ENCODE peak calls at places on chromosome 3, in seven cellular contexts. H is IMR-90, V is Caco-2, Y is mammary epithelial cell, O is fibroblast of lung, Z is prostate gland, J is left ventricle myocardium inferior. I is an unnamed sample.

GRCh38 chr3:66233033-66233432 is 12.2 kb downstream of the SLC25A26 start:
- DNase-seq in Y (no peak), Z (no peak), J (no peak), O (no peak), V (no peak), H (no peak), I (no peak)

GRCh38 chr3:187713504-187713903 is 11.1 kb upstream of the RTP2 start:
- DNase-seq in H (peak; percentile 54), J (no peak), Y (peak; percentile 42), Z (no peak), V (no peak), O (peak; percentile 57), I (peak; percentile 22)

GRCh38 chr3:56054827-56055226 is 413.4 kb downstream of the ERC2 start:
- DNase-seq in V (peak; percentile 40), O (no peak), Z (no peak), H (no peak), J (no peak), Y (no peak), I (no peak)

GRCh38 chr3:108342829-108343478 is 46.6 kb downstream of the HHLA2 start:
- DNase-seq in V (no peak), O (peak; percentile 8), Y (peak; percentile 19), J (no peak), H (peak; percentile 69), Z (no peak), I (no peak)

GRCh38 chr3:72163809-72164634 is 379.1 kb upstream of the PROK2 start:
- DNase-seq in V (no peak), Y (no peak), O (no peak), J (no peak), Z (no peak), H (no peak), I (no peak)

GRCh38 chr3:143775401-143775970 is 72.8 kb downstream of the SLC9A9 start:
- DNase-seq in Y (peak; percentile 44), Z (peak; percentile 17), J (no peak), H (peak; percentile 13), V (no peak), O (peak; percentile 64), I (peak; percentile 38)

GRCh38 chr3:38137615-38138346 is 680 bp upstream of the MYD88 start:
- DNase-seq in J (no peak), H (no peak), Z (no peak), V (peak; percentile 46), O (no peak), Y (no peak), I (peak; percentile 38)

GRCh38 chr3:197428117-197428761 is 127.5 kb downstream of the BDH1 start:
- DNase-seq in H (peak; percentile 36), V (peak; percentile 57), Y (peak; percentile 25), Z (peak; percentile 47), O (peak; percentile 17), J (peak; percentile 50), I (peak; percentile 75)

GRCh38 chr3:108420926-108421325 is 89.5 kb downstream of the MYH15 start:
- DNase-seq in H (peak; percentile 91), Z (no peak), Y (peak; percentile 97), V (no peak), O (peak; percentile 58), J (no peak), I (no peak)

GRCh38 chr3:9102240-9102841 is 139.1 kb upstream of the RAD18 start:
- DNase-seq in V (no peak), J (no peak), H (no peak), Z (no peak), Y (no peak), O (no peak), I (peak; percentile 65)

GRCh38 chr3:25476639-25477038 is 48.6 kb downstream of the RARB start:
- DNase-seq in V (no peak), Y (no peak), H (no peak), O (no peak), Z (no peak), J (no peak), I (no peak)

GRCh38 chr3:49673131-49673714 is 928 bp upstream of the APEH start:
- DNase-seq in V (peak; percentile 59), J (no peak), O (no peak), H (no peak), Y (peak; percentile 54), Z (no peak), I (no peak)

GRCh38 chr3:109081746-109082510 is 36.0 kb downstream of the MORC1 start:
- DNase-seq in Z (peak; percentile 14), O (peak; percentile 48), Y (peak; percentile 75), J (no peak), H (peak; percentile 54), V (peak; percentile 36), I (peak; percentile 45)

GRCh38 chr3:19866751-19867347 is 67.2 kb downstream of the EFHB start:
- DNase-seq in Y (peak; percentile 42), V (no peak), Z (peak; percentile 30), J (no peak), O (peak; percentile 72), H (peak; percentile 58), I (peak; percentile 50)

GRCh38 chr3:58222161-58222724 is 11.5 kb upstream of the DNASE1L3 start:
- DNase-seq in H (no peak), Z (no peak), O (no peak), V (peak; percentile 88), J (no peak), Y (peak; percentile 59), I (no peak)

GRCh38 chr3:141313091-141313683 is 55.1 kb upstream of the ZBTB38 start:
- DNase-seq in V (no peak), Y (no peak), H (no peak), O (no peak), J (no peak), Z (no peak), I (no peak)

GRCh38 chr3:128081846-128082245 is 29.6 kb downstream of the SEC61A1 start:
- DNase-seq in J (no peak), Y (peak; percentile 61), V (no peak), H (peak; percentile 78), O (peak; percentile 49), Z (no peak), I (no peak)

GRCh38 chr3:23960649-23961048 is 15.6 kb downstream of the NR1D2 start:
- DNase-seq in Z (no peak), Y (no peak), J (no peak), H (no peak), O (no peak), V (no peak), I (no peak)

GRCh38 chr3:23961064-23961463 is 16.0 kb downstream of the NR1D2 start:
- DNase-seq in J (no peak), H (peak; percentile 50), Z (no peak), Y (peak; percentile 80), O (no peak), V (no peak), I (no peak)

GRCh38 chr3:23964537-23964936 is 19.5 kb downstream of the NR1D2 start:
- DNase-seq in Y (no peak), O (no peak), V (no peak), J (no peak), Z (no peak), H (no peak), I (no peak)

GRCh38 chr3:23959147-23959900 is 14.2 kb downstream of the NR1D2 start:
- DNase-seq in V (no peak), H (peak; percentile 95), O (peak; percentile 88), Y (peak; percentile 93), Z (no peak), J (no peak), I (no peak)

DNA sequence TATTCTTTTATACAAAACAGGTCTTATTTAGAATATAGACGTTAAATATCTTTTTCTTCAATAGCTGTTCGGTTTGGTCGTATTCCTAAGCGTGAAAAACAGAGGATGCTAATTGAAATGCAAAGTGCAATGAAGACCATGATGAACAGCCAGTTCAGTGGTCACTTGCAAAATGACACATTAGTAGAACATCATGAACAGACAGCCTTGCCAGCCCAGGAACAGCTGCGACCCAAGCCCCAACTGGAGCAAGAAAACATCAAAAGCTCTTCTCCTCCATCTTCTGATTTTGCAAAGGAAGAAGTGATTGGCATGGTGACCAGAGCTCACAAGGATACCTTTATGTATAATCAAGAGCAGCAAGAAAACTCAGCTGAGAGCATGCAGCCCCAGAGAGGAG is 16.8 kb downstream of the NR1D2 start:
- DNase-seq in H (no peak), J (no peak), Y (no peak), O (no peak), V (no peak), Z (no peak), I (no peak)
- H3K4me3 ChIP-seq in H (no peak overlapping the region), J (no peak overlapping the region), Y (no peak overlapping the region), O (no peak overlapping the region), V (no peak overlapping the region), Z (no peak overlapping the region), I (no peak overlapping the region)

DNA sequence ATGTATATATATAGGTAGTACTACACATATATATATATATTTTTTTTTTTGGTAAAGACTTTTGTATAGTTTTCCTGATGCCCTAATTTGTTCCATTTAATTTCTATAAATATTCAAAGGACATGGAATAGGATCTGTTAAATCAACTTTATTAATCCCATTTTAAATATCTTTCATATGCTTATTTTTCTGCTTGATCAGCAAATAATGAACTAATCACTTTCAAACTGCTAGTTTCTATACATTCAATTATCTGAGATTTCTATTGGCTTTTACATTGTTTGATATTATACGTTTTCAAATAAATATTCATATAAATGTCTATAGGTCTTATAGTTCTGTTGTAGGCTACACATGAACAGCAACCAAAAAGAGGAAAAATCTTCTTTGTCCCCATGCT is 21.7 kb downstream of the ZXDC start:
- DNase-seq in Z (no peak), H (no peak), V (no peak), Y (no peak), J (no peak), O (no peak), I (no peak)
- H3K36me3 ChIP-seq in Z (no peaks in the 10 kb centered on the region), H (peaks cover 28% of the 10 kb centered on the region), V (no peaks in the 10 kb centered on the region), Y (peaks cover 20% of the 10 kb centered on the region), J (peaks cover 82% of the 10 kb centered on the region), O (peaks cover 5% of the 10 kb centered on the region), I (peaks cover 49% of the 10 kb centered on the region)

DNA sequence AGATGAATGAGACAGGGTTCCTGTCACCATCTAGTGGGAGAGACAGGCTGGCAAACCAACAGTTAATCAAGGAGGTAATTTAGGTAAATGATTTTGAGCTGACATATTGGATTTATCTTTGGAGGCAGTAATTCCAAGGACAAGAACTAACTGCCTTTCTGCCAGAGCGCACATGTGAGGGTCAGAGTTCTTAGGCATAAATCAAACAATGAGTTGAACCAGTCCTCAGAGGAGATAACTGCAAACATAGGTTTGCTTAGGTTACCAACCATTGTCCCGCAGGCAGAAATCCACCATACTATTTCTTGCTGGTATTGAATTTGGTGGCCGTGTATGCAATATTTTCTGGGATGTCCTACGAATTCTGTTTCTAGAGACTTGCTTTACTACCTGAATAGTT is 14.2 kb upstream of the PPP1R2 start:
- DNase-seq in J (no peak), O (no peak), V (no peak), Z (no peak), Y (no peak), H (no peak), I (no peak)
- H3K4me1 ChIP-seq in J (peaks cover 5% of the 10 kb centered on the region), O (no peaks in the 10 kb centered on the region), V (peaks cover 34% of the 10 kb centered on the region), Z (no peaks in the 10 kb centered on the region), Y (peaks cover 6% of the 10 kb centered on the region), H (no peaks in the 10 kb centered on the region), I (no peaks in the 10 kb centered on the region)

DNA sequence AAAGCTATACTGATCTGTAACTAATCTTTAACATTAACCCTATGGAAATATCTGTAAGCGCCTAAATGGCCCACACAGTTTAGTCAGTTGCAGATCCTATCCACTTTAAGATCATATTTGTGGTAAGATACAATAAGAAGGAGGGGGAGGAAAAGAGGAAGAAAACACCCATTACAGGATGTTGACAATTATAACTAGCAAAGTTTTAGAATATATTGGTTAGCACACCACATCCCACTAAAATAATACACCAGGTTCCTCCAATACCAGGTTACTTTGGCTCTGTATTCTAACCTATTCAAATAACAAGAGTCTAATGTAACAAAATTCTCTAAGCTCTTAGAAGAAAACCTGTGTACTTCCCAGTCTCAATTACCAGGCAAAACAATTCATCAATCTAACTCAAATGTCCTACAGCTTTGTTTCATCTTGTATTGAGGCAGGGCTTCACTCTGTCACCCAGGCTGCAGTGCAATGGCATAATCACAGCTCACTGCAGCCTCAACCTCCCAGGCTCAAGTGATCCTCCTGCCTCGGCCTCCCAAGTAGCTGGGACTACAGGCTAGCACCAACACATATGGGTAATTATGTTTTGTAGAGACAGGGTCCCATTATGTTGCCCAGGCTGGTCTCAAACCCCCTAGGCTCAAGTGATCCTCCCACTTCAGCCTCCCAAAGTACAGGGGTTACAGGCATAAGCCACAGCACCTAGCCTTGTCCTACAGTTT is 4.2 kb downstream of the SLC4A7 start:
- DNase-seq in H (no peak), Z (no peak), O (no peak), V (no peak), Y (no peak), J (no peak), I (no peak)
- H3K4me3 ChIP-seq in H (no peak overlapping the region), Z (no peak overlapping the region), O (peak overlapping the region; percentile 77), V (no peak overlapping the region), Y (no peak overlapping the region), J (no peak overlapping the region), I (no peak overlapping the region)